ENCODE peak calls at places on chromosomes 5 and 9, in seven cellular contexts. K, B, P, G, L, C and I are unnamed samples.

GRCh38 chr9:82021198-82021597 is 32.6 kb downstream of the SPATA31D1 start:
- DNase-seq in K (no peak), B (no peak), P (no peak), G (no peak), L (no peak), C (no peak), I (peak)

GRCh38 chr5:176447538-176447981 is 625 bp upstream of the FAF2 start:
- DNase-seq in K (no peak), B (peak), P (peak), G (no peak), L (no peak), C (no peak), I (no peak)

GRCh38 chr5:108251350-108251749 is 130.5 kb downstream of the FBXL17 start:
- DNase-seq in K (no peak), B (no peak), P (no peak), G (no peak), L (no peak), C (no peak), I (no peak)

GRCh38 chr5:109682383-109682782 is 7.3 kb upstream of the MAN2A1 start:
- DNase-seq in K (no peak), B (no peak), P (no peak), G (no peak), L (no peak), C (no peak), I (no peak)

GRCh38 chr9:113901196-113901818 is 25.2 kb downstream of the ZNF618 start:
- DNase-seq in K (no peak), B (no peak), P (peak), G (no peak), L (no peak), C (no peak), I (no peak)

GRCh38 chr5:106873558-106873957 is 797.2 kb downstream of the EFNA5 start:
- DNase-seq in K (no peak), B (peak), P (peak), G (no peak), L (no peak), C (no peak), I (no peak)

GRCh38 chr9:36901528-36901927 is 132.5 kb downstream of the PAX5 start:
- DNase-seq in K (no peak), B (peak), P (no peak), G (no peak), L (no peak), C (no peak), I (no peak)

GRCh38 chr9:106797299-106797698 is 65.7 kb upstream of the ZNF462 start:
- DNase-seq in K (no peak), B (no peak), P (no peak), G (no peak), L (no peak), C (no peak), I (no peak)

GRCh38 chr9:30815585-30815984 is 1568.9 kb upstream of the ACO1 start:
- DNase-seq in K (no peak), B (no peak), P (no peak), G (no peak), L (no peak), C (no peak), I (no peak)